ENCODE peak calls at places on chromosomes 11 and 22, in eight cellular contexts. X, I, V, Q, W, K, O and D are unnamed samples.

GRCh38 chr11:77046060-77046501 is 11.9 kb downstream of the B3GNT6 start:
- DNase-seq in X (peak), I (no peak), V (peak), Q (no peak), W (no peak), K (no peak), O (no peak), D (no peak)

GRCh38 chr11:1733716-1734351 is 16.6 kb downstream of the IFITM10 start:
- DNase-seq in X (no peak), I (peak), V (no peak), Q (no peak), W (no peak), K (no peak), O (no peak), D (no peak)

GRCh38 chr11:126925321-126926093 is 75.1 kb downstream of the KIRREL3 start:
- DNase-seq in X (no peak), I (no peak), V (no peak), Q (no peak), W (no peak), K (no peak), O (no peak), D (no peak)

GRCh38 chr11:2099523-2100316 is 39.5 kb downstream of the IGF2 start:
- DNase-seq in X (no peak), I (no peak), V (peak), Q (no peak), W (no peak), K (peak), O (no peak), D (no peak)

GRCh38 chr22:21936151-21936778 is 16.4 kb downstream of the PPM1F start:
- DNase-seq in X (no peak), I (peak), V (no peak), Q (no peak), W (no peak), K (peak), O (no peak), D (no peak)

GRCh38 chr11:122797651-122798050 is 40.6 kb upstream of the CRTAM start:
- DNase-seq in X (no peak), I (no peak), V (no peak), Q (no peak), W (no peak), K (no peak), O (no peak), D (no peak)

GRCh38 chr11:41659990-41660389 is 200.5 kb upstream of the LRRC4C start:
- DNase-seq in X (no peak), I (no peak), V (no peak), Q (no peak), W (no peak), K (no peak), O (no peak), D (no peak)

GRCh38 chr11:119249671-119250010 is 43.5 kb downstream of the CBL start:
- DNase-seq in X (no peak), I (no peak), V (no peak), Q (no peak), W (no peak), K (no peak), O (no peak), D (no peak)

GRCh38 chr22:44026066-44026629 is 2.0 kb downstream of the PARVB start:
- DNase-seq in X (no peak), I (no peak), V (no peak), Q (no peak), W (no peak), K (peak), O (no peak), D (no peak)

GRCh38 chr11:78140392-78141077 is 1.1 kb upstream of the ALG8 start:
- DNase-seq in X (no peak), I (no peak), V (no peak), Q (no peak), W (no peak), K (no peak), O (no peak), D (no peak)

GRCh38 chr11:117300773-117301172 is 9.6 kb downstream of the BACE1-AS start:
- DNase-seq in X (no peak), I (no peak), V (no peak), Q (no peak), W (no peak), K (no peak), O (no peak), D (no peak)

GRCh38 chr11:65798882-65799281 is 12.0 kb downstream of the OVOL1 start:
- DNase-seq in X (no peak), I (no peak), V (no peak), Q (no peak), W (no peak), K (no peak), O (no peak), D (no peak)

GRCh38 chr11:102447941-102448868 is 4.4 kb downstream of the TMEM123 start:
- DNase-seq in X (no peak), I (no peak), V (no peak), Q (no peak), W (no peak), K (no peak), O (no peak), D (no peak)

GRCh38 chr11:102447193-102447592 is 5.4 kb downstream of the TMEM123 start:
- DNase-seq in X (no peak), I (no peak), V (no peak), Q (no peak), W (no peak), K (no peak), O (no peak), D (no peak)

GRCh38 chr11:102449651-102450570 is 2.7 kb downstream of the TMEM123 start:
- DNase-seq in X (no peak), I (no peak), V (no peak), Q (no peak), W (no peak), K (no peak), O (no peak), D (no peak)

GRCh38 chr11:102446606-102447005 is 6.0 kb downstream of the TMEM123 start:
- DNase-seq in X (no peak), I (no peak), V (no peak), Q (no peak), W (no peak), K (no peak), O (no peak), D (no peak)

GRCh38 chr11:102448869-102449224 is 3.7 kb downstream of the TMEM123 start:
- DNase-seq in X (no peak), I (no peak), V (no peak), Q (no peak), W (no peak), K (no peak), O (no peak), D (no peak)
- H3K4me3 ChIP-seq in X (no peak), I (no peak), V (no peak), Q (no peak), W (no peak), K (no peak), O (no peak), D (no peak)

DNA sequence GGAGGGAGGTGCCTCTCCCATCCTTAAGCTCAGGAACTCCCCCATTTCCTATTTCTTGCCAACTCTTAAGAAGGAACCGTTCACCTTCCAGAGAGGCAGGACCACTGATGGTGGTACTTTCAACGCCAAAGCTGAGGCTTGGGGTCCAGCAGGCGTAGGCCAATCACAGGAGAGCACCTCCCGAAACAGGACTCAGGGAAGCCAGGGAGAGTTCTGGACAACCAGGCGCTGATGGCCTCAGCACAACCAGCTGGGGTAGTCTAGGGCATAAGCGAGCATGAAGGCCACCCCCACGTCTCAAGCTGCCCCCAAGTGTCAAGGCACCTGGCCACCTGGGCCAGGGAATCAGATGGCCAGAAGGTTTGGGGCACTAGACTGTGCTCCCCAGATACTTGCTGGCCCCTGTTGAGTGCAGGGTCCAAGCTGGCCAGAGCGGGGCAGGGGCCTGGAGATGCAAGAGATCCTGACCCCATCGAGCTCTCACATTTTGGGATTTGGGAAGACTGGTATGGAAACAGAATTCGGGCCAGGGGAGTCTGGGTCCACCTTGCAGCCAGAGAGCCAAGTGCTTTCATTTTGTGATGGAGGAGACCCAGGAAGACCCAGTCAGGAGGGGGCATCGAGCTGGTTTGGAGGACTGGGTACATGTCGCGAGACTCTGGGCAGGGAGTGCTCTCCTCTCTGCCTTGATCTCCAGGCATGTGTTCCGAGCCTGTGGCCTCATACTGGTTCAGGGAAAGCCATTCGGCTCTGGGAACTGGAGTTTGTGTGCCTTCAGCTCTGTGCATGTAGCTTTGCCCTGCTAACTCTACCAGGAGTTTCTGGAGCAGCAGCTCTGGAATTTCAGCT is 926 bp downstream of the CD6 start:
- DNase-seq in X (no peak), I (no peak), V (no peak), Q (no peak), W (no peak), K (no peak), O (no peak), D (no peak)
- H3K4me3 ChIP-seq in X (no peak), I (no peak), V (peak), Q (no peak), W (peak), K (no peak), O (no peak), D (no peak)

DNA sequence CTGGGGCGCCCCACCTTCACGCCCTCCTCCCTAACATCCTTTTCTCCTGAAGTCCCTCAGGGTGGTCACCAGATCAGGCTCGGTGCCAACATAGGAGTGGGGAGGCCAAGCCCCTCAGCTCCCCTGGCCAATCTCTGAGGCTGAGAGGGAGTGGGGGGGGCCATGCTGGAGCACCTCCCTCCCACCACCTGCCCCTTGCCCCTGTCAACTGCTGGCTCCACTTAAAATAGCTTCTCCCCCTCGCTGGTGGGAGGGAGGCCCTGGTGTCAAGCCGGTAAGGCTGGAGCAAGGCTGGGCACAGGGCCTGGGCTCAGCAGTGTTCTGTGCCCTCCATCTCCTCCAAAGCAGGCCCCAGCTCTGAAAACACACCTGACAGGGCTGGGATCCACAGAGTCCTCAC is 4.9 kb downstream of the PLXNB2 start:
- DNase-seq in X (no peak), I (no peak), V (no peak), Q (no peak), W (no peak), K (no peak), O (no peak), D (no peak)
- H3K4me3 ChIP-seq in X (no peak), I (no peak), V (no peak), Q (no peak), W (peak), K (no peak), O (no peak), D (no peak)

GRCh38 chr22:36856792-36857135 is 4.0 kb upstream of the NCF4 start:
- DNase-seq in X (no peak), I (no peak), V (no peak), Q (no peak), W (no peak), K (no peak), O (no peak), D (no peak)
- H3K4me3 ChIP-seq in X (no peak), I (no peak), V (no peak), Q (no peak), W (no peak), K (no peak), O (no peak), D (no peak)

GRCh38 chr11:133966147-133966546 is 9.4 kb upstream of the IGSF9B start:
- DNase-seq in X (no peak), I (no peak), V (no peak), Q (no peak), W (no peak), K (peak), O (no peak), D (no peak)

GRCh38 chr11:133968300-133968699 is 11.5 kb upstream of the IGSF9B start:
- DNase-seq in X (peak), I (no peak), V (no peak), Q (no peak), W (no peak), K (peak), O (no peak), D (no peak)

GRCh38 chr11:133964946-133965632 is 8.3 kb upstream of the IGSF9B start:
- DNase-seq in X (no peak), I (peak), V (no peak), Q (no peak), W (no peak), K (no peak), O (peak), D (no peak)

GRCh38 chr11:133967599-133968238 is 11.0 kb upstream of the IGSF9B start:
- DNase-seq in X (no peak), I (no peak), V (no peak), Q (no peak), W (no peak), K (peak), O (no peak), D (no peak)

GRCh38 chr11:133966924-133967598 is 10.3 kb upstream of the IGSF9B start:
- DNase-seq in X (no peak), I (no peak), V (no peak), Q (no peak), W (no peak), K (peak), O (no peak), D (no peak)
- H3K4me3 ChIP-seq in X (no peak), I (no peak), V (no peak), Q (no peak), W (peak), K (peak), O (no peak), D (no peak)

GRCh38 chr11:61356701-61357100 is 5.0 kb downstream of the CYB561A3 start:
- DNase-seq in X (no peak), I (no peak), V (no peak), Q (no peak), W (no peak), K (no peak), O (no peak), D (no peak)
- H3K4me3 ChIP-seq in X (no peak), I (no peak), V (no peak), Q (no peak), W (no peak), K (no peak), O (no peak), D (no peak)